ENCODE peak calls at places on chromosomes 7 and 10, in four cellular contexts. N is spleen; B is CD8-positive, alpha-beta T cell; S is heart left ventricle. Z is an unnamed sample.

GRCh38 chr7:129376076-129376777 is 58.0 kb upstream of the STRIP2 start:
- DNase-seq in N (no peak), B (peak), S (no peak), Z (no peak)

GRCh38 chr7:23430902-23431259 is 39.4 kb downstream of the IGF2BP3 start:
- DNase-seq in N (no peak), B (no peak), S (no peak), Z (no peak)

GRCh38 chr10:132482090-132482489 is 55.5 kb upstream of the INPP5A start:
- DNase-seq in N (peak), B (no peak), S (no peak), Z (no peak)

GRCh38 chr10:10774416-10774815 is 243.3 kb upstream of the CELF2 start:
- DNase-seq in N (no peak), B (no peak), S (no peak), Z (no peak)

GRCh38 chr7:97499204-97499603 is 232.7 kb upstream of the TAC1 start:
- DNase-seq in N (no peak), B (no peak), S (no peak), Z (no peak)

GRCh38 chr7:142476077-142476476 is 218.2 kb upstream of the PRSS58 start:
- DNase-seq in N (no peak), B (no peak), S (no peak), Z (no peak)

GRCh38 chr10:50375051-50375452 is 123.7 kb upstream of the ASAH2 start:
- DNase-seq in N (no peak), B (no peak), S (no peak), Z (no peak)

GRCh38 chr7:101537205-101537604 is 91.9 kb downstream of the MYL10 start:
- DNase-seq in N (no peak), B (no peak), S (no peak), Z (no peak)

GRCh38 chr7:116952640-116953371 is 495 bp upstream of the ST7 start:
- DNase-seq in N (no peak), B (no peak), S (peak), Z (peak)

GRCh38 chr10:54159924-54160323 is 641.1 kb downstream of the PCDH15 start:
- DNase-seq in N (no peak), B (no peak), S (no peak), Z (no peak)

GRCh38 chr10:129962558-129963075 is 1.5 kb downstream of the EBF3 start:
- DNase-seq in N (no peak), B (no peak), S (no peak), Z (no peak)

GRCh38 chr7:70574970-70575799 is 556.8 kb upstream of the GALNT17 start:
- DNase-seq in N (no peak), B (no peak), S (no peak), Z (no peak)

GRCh38 chr10:126042354-126042753 is 146.0 kb downstream of the FANK1 start:
- DNase-seq in N (no peak), B (no peak), S (no peak), Z (no peak)

GRCh38 chr10:119003572-119004289 is 25.8 kb upstream of the NANOS1 start:
- DNase-seq in N (no peak), B (no peak), S (no peak), Z (no peak)

GRCh38 chr10:79222186-79222585 is 125.1 kb upstream of the PPIF start:
- DNase-seq in N (no peak), B (no peak), S (peak), Z (no peak)

GRCh38 chr7:116395125-116395791 is 104.3 kb upstream of the CAV2 start:
- DNase-seq in N (no peak), B (no peak), S (no peak), Z (no peak)

GRCh38 chr10:3265081-3265480 is 92.5 kb upstream of the PITRM1 start:
- DNase-seq in N (no peak), B (no peak), S (no peak), Z (no peak)

GRCh38 chr7:87414400-87415188 is 60.9 kb downstream of the ABCB4 start:
- DNase-seq in N (no peak), B (no peak), S (no peak), Z (no peak)

GRCh38 chr7:48680996-48681395 is 243.4 kb upstream of the CDC14C start:
- DNase-seq in N (no peak), B (no peak), S (no peak), Z (no peak)

GRCh38 chr10:123502983-123503382 is 163.2 kb upstream of the GPR26 start:
- DNase-seq in N (no peak), B (no peak), S (no peak), Z (no peak)

GRCh38 chr10:102523250-102524029 is 19.7 kb downstream of the SUFU start:
- DNase-seq in N (peak), B (no peak), S (peak), Z (no peak)

GRCh38 chr7:148991536-148991935 is 36.8 kb downstream of the PDIA4 start:
- DNase-seq in N (no peak), B (no peak), S (no peak), Z (no peak)

GRCh38 chr7:104089061-104089460 is 99.6 kb upstream of the RELN start:
- DNase-seq in N (no peak), B (no peak), S (no peak), Z (no peak)

GRCh38 chr10:84908491-84908890 is 580.1 kb downstream of the CCSER2 start:
- DNase-seq in N (no peak), B (no peak), S (no peak), Z (no peak)

GRCh38 chr7:106959753-106960152 is 84.8 kb upstream of the PRKAR2B start:
- DNase-seq in N (no peak), B (no peak), S (no peak), Z (no peak)

GRCh38 chr10:4984971-4985594 is 18.6 kb downstream of the AKR1C2 start:
- DNase-seq in N (no peak), B (no peak), S (no peak), Z (no peak)

GRCh38 chr10:130493446-130494198 is 357.4 kb downstream of the GLRX3 start:
- DNase-seq in N (peak), B (no peak), S (no peak), Z (no peak)

GRCh38 chr10:127040756-127041155 is 135.5 kb downstream of the DOCK1 start:
- DNase-seq in N (no peak), B (no peak), S (no peak), Z (no peak)

GRCh38 chr10:95850791-95851190 is 57.0 kb upstream of the CC2D2B start:
- DNase-seq in N (no peak), B (no peak), S (no peak), Z (no peak)

GRCh38 chr10:95845411-95845810 is 62.4 kb upstream of the CC2D2B start:
- DNase-seq in N (no peak), B (no peak), S (no peak), Z (no peak)

GRCh38 chr10:95841711-95842498 is 65.9 kb upstream of the CC2D2B start:
- DNase-seq in N (no peak), B (no peak), S (no peak), Z (no peak)

DNA sequence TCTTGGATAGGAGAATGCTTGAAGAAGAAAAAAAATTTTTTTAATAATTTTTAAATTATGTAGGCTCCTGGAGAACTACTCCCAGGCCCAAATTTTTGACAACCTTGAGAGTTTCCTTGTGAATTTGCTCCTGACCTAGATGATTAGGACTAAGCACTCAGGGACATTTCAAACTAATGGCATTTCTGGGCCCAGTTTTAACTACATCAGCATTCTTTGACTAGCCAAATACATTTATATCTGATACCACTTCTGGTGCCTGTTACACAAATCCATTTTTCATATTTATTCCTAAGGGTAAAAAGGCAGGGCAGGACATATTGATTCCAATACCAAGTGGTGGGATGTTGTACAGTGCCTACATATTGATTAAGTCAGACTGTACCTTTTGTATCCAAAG is 60.8 kb upstream of the CC2D2B start:
- DNase-seq in N (no peak), B (no peak), S (no peak), Z (no peak)
- H3K27ac ChIP-seq in N (no peak), B (no peak), S (no peak), Z (no peak)

GRCh38 chr7:150992833-150993302 is 2.1 kb downstream of the NOS3 start:
- DNase-seq in N (peak), B (no peak), S (peak), Z (no peak)
- H3K27ac ChIP-seq in N (peak), B (no peak), S (peak), Z (no peak)

DNA sequence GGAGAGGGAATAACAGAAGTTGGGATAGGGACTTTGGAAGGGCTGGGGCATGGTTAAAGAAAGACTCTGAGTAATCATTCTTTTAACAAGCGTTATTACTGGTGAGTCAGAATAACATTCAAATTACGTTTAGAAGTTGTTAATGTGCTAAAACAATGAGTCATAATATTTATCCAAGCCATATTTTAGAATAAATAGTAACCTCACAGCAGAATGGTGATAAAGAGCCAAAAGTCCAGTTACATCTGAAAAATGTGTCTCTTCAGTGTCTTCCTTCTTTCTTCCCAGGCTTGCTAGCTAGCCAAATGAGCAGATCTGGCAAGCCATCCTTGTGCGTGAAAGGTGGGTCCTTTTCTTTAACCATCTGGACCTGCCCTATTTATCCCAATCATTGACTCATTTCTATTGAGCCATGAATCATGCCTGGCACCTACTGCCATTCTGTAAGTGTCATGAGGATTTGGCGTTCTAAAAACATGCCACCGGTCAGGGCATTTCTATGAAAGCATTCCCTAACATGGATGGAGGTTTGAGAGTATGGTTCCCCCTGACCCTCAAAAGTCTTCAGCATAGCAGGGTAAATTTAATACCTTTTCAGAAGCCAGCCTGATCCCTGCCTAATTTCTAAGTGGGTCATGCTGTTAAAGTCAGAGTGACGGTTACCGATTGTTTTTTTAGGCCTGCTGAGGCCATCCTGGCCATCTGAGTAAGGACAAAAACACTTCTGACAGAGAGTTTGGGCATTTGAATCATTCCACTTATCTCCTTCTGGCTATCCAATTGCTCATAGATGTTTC is 26.8 kb downstream of the MYPN start:
- DNase-seq in N (no peak), B (no peak), S (peak), Z (no peak)
- H3K27ac ChIP-seq in N (no peak), B (no peak), S (peak), Z (no peak)

DNA sequence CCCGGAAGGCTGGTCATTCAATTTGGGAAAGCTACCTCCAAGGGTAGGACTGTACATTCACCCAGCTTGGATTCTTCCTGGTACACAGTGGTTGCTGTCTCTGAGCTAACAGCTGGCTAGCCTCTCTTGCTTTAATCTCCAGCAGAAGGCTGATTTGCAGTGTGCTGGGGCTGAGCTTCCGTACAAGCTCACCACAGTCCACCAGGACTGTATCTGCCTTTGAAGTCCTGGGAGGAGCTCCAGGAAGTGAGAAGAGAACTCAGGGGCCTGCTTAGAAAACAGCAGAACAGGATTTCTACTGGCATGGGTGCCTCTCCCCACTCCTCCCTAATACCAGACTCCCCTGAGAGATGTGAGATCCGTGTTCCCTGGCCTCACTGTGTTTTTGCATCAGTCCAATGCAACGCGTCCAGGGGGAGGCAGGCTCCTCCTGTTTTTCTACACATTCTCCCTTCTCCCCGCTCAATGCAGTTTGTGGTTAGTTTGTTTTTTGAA is 6.6 kb downstream of the AFAP1L2 start:
- DNase-seq in N (no peak), B (no peak), S (no peak), Z (no peak)
- H3K27ac ChIP-seq in N (peak), B (no peak), S (no peak), Z (no peak)

GRCh38 chr7:781936-782529 is 50.2 kb upstream of the SUN1 start:
- DNase-seq in N (no peak), B (no peak), S (no peak), Z (no peak)
- H3K27ac ChIP-seq in N (peak), B (no peak), S (peak), Z (no peak)

DNA sequence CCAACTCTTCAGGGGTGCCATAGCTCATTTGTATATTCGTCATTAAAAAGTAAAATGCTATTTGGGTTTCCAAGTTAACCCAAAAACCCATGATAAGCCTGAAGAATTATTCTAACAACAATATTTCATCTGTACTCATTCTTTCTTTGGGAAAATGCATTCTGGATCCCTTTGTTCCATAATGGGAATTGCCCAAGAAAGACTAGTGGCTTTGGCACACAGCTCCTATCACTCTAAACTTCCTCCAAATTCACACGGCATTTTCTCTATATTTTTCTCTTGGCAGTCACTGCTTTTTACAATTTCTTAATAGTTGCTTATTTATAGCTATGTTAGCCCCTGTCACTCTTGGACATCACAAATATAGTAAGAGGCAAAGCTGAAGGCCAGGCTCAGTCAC is 29.1 kb downstream of the CHCHD3 start:
- DNase-seq in N (no peak), B (no peak), S (no peak), Z (no peak)
- H3K27ac ChIP-seq in N (no peak), B (no peak), S (peak), Z (no peak)

Z was measured in substantia nigra.